ENCODE peak calls at places on chromosomes 4 and X, in six cellular contexts. N is trophoblast cell, U is IMR-90, B is H9, W is mesenchymal stem cell, V is mesendoderm. F is an unnamed sample.

GRCh38 chrX:4484266-4484665 is 770.8 kb upstream of the PRKX start:
- DNase-seq in B (peak; percentile 57), U (no peak), V (peak; percentile 88), N (peak; percentile 50), W (no peak), F (no peak)

GRCh38 chrX:120125444-120125843 is 9.7 kb upstream of the RHOXF1 start:
- DNase-seq in W (peak; percentile 20), B (no peak), U (no peak), V (no peak), N (no peak), F (no peak)

GRCh38 chr4:189409158-189409557 is 531.5 kb upstream of the FRG1 start:
- DNase-seq in B (no peak), V (no peak), N (no peak), U (no peak), W (no peak), F (no peak)

GRCh38 chr4:12943069-12943468 is 541.1 kb downstream of the RAB28 start:
- DNase-seq in W (no peak), V (no peak), B (no peak), U (no peak), N (no peak), F (no peak)

GRCh38 chr4:123554819-123555499 is 158.4 kb downstream of the SPRY1 start:
- DNase-seq in N (no peak), U (no peak), W (no peak), B (no peak), V (no peak), F (no peak)

GRCh38 chrX:139972629-139973257 is 7.4 kb upstream of the CXorf66 start:
- DNase-seq in B (no peak), W (no peak), U (no peak), N (no peak), V (no peak), F (no peak)

GRCh38 chrX:49176421-49177326 is 5.0 kb downstream of the PLP2 start:
- DNase-seq in N (no peak), B (no peak), U (no peak), W (no peak), V (no peak), F (no peak)

GRCh38 chr4:60443068-60443467 is 757.1 kb upstream of the ADGRL3 start:
- DNase-seq in V (no peak), N (no peak), B (no peak), W (no peak), U (no peak), F (no peak)

GRCh38 chr4:56048621-56049427 is 100.1 kb downstream of the CEP135 start:
- DNase-seq in N (peak; percentile 17), B (peak; percentile 56), U (peak; percentile 39), W (peak; percentile 66), V (peak; percentile 82), F (peak; percentile 2)

GRCh38 chrX:124217289-124218251 is 114.9 kb upstream of the TEX13D start:
- DNase-seq in N (no peak), B (peak; percentile 52), U (no peak), W (peak; percentile 30), V (peak; percentile 91), F (no peak)

GRCh38 chr4:167274346-167274745 is 40.1 kb upstream of the SPOCK3 start:
- DNase-seq in U (no peak), V (no peak), W (peak; percentile 23), B (no peak), N (no peak), F (no peak)

GRCh38 chr4:1614502-1614853 is 69.6 kb downstream of the FAM53A start:
- DNase-seq in V (no peak), N (no peak), U (no peak), W (no peak), B (no peak), F (no peak)

GRCh38 chr4:1615786-1616573 is 68.1 kb downstream of the FAM53A start:
- DNase-seq in W (no peak), U (no peak), B (no peak), V (no peak), N (no peak), F (no peak)

GRCh38 chr4:1614049-1614448 is 70.1 kb downstream of the FAM53A start:
- DNase-seq in W (no peak), N (no peak), B (no peak), V (no peak), U (no peak), F (no peak)

GRCh38 chr4:1616574-1616964 is 67.5 kb downstream of the FAM53A start:
- DNase-seq in W (no peak), V (no peak), N (no peak), U (no peak), B (no peak), F (no peak)

DNA sequence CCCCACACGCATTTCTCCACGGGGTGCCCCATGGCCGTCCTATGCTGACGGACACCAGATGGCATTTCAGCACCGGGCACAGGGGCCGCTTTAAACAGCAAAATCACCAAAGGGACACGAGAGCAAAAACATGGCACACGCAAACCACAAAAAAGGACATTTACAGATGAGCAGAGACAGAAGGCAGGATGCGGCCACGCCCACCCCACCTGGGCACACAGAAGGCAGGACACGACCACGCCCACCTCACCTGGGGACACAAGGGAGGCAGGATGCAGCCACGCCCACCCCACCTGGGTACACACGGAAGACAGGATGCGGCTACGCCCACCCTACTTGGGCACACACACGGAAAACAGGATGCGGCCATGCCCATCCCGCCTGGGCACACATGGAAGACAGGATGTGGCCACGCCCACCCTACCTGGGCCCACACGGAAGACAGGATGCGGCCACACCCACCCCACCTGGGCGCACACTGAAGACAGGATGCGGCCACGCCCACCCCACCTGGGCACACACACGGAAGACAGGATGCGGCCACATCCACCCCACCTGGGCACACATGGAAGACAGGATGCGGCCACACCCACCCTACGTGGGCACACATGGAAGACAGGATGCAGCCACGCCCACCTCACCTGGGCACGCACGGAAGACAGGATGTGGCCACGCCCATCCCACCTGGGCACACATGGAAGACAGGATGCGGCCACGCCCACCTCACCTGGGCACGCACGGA is 69.1 kb downstream of the FAM53A start:
- DNase-seq in U (no peak), W (no peak), B (no peak), N (no peak), V (no peak), F (no peak)
- H3K4ac ChIP-seq in U (no peak overlapping the region), W (no peak overlapping the region), B (no peak overlapping the region), N (no peak overlapping the region), V (no peak overlapping the region), F (no peak overlapping the region)

GRCh38 chr4:153792007-153792892 is 3.4 kb upstream of the SFRP2 start:
- DNase-seq in V (peak; percentile 97), U (no peak), N (no peak), W (peak; percentile 82), B (peak; percentile 94), F (peak; percentile 85)

GRCh38 chr4:153794001-153794400 is 5.1 kb upstream of the SFRP2 start:
- DNase-seq in U (no peak), N (no peak), V (no peak), B (no peak), W (no peak), F (no peak)

GRCh38 chr4:153790962-153791551 is 2.2 kb upstream of the SFRP2 start:
- DNase-seq in N (no peak), V (peak; percentile 89), U (no peak), W (peak; percentile 47), B (peak; percentile 91), F (peak; percentile 88)

GRCh38 chr4:153789741-153790651 is 1.1 kb upstream of the SFRP2 start:
- DNase-seq in U (no peak), B (peak; percentile 97), W (peak; percentile 63), V (peak; percentile 93), N (no peak), F (peak; percentile 85)

GRCh38 chr4:153792893-153793227 is 4.0 kb upstream of the SFRP2 start:
- DNase-seq in B (peak; percentile 69), V (peak; percentile 61), W (no peak), N (no peak), U (no peak), F (no peak)
- H3K4ac ChIP-seq in B (no peak overlapping the region), V (no peak overlapping the region), W (peak overlapping the region; percentile 61), N (no peak overlapping the region), U (no peak overlapping the region), F (no peak overlapping the region)

GRCh38 chr4:183098723-183099536 is at the start of gene WWC2:
- DNase-seq in V (peak; percentile 99), B (peak; percentile 95), N (peak; percentile 97), U (peak; percentile 92), W (peak; percentile 93), F (peak; percentile 92)
- H3K4ac ChIP-seq in V (peak within 1 kb of the TSS; percentile 99), B (peak within 1 kb of the TSS; percentile 16), N (peak within 1 kb of the TSS; percentile 81), U (peak within 1 kb of the TSS; percentile 94), W (peak within 1 kb of the TSS; percentile 98), F (no peak within 1 kb of the TSS)

GRCh38 chr4:3320361-3321023 is 27.7 kb downstream of the RGS12 start:
- DNase-seq in B (peak; percentile 18), W (no peak), N (no peak), V (no peak), U (no peak), F (no peak)

GRCh38 chr4:3324093-3324815 is 31.4 kb downstream of the RGS12 start:
- DNase-seq in V (peak; percentile 87), B (peak; percentile 79), W (no peak), U (no peak), N (no peak), F (peak; percentile 49)

GRCh38 chr4:3321295-3321889 is 28.6 kb downstream of the RGS12 start:
- DNase-seq in B (no peak), V (no peak), W (no peak), U (no peak), N (no peak), F (no peak)

GRCh38 chr4:3322059-3322550 is 29.3 kb downstream of the RGS12 start:
- DNase-seq in N (no peak), U (peak; percentile 46), V (no peak), W (peak; percentile 45), B (no peak), F (no peak)

DNA sequence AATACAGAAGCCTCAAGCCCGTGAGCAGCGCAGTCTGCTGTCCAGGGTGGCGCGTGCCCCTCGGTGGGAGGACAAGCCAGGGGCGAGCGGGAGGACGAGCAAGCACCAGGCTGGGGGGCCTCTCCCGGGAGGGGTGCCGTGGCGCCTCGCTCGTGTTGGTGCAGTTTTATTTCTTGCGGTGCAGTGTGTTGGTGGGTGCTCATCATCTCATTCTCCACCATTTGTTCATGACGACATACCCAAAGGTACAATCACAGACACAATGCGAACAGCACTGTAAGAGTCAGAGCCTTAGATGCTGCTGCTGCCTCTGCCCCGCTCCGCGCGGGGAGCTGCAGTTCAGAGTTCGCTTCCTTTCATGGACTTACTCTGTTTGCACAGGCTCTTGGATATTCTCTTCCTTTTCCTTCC is 30.3 kb downstream of the RGS12 start:
- DNase-seq in B (no peak), N (no peak), V (no peak), W (no peak), U (no peak), F (no peak)
- H3K4ac ChIP-seq in B (no peak overlapping the region), N (no peak overlapping the region), V (no peak overlapping the region), W (no peak overlapping the region), U (no peak overlapping the region), F (no peak overlapping the region)

F was measured in H1.